ENCODE peak calls at places on chromosomes 12 and 14, in six cellular contexts. One of them, this sample, is unnamed.

GRCh38 chr12:52082026-52082667 is 2.6 kb downstream of the SMIM41 start:
- ATAC-seq in Panc1: no peak
- ATAC-seq in K562: no peak
- ATAC-seq in HCT116: no peak
- ATAC-seq in HepG2: peak; percentile 58
- ATAC-seq in upper lobe of left lung: peak; percentile 58
- ATAC-seq in this sample: peak; percentile 57

GRCh38 chr14:94599656-94600004 is 12.6 kb upstream of the SERPINA3 start:
- ATAC-seq in Panc1: no peak
- ATAC-seq in K562: no peak
- ATAC-seq in HCT116: peak; percentile 58
- ATAC-seq in HepG2: no peak
- ATAC-seq in upper lobe of left lung: peak; percentile 5
- ATAC-seq in this sample: no peak

GRCh38 chr14:82113710-82114109 is 580.1 kb upstream of the SEL1L start:
- ATAC-seq in Panc1: no peak
- ATAC-seq in K562: no peak
- ATAC-seq in HCT116: no peak
- ATAC-seq in HepG2: no peak
- ATAC-seq in upper lobe of left lung: no peak
- ATAC-seq in this sample: no peak

GRCh38 chr14:94173471-94173884 is 644 bp upstream of the PPP4R4 start:
- ATAC-seq in Panc1: peak; percentile 17
- ATAC-seq in K562: peak; percentile 27
- ATAC-seq in HCT116: no peak
- ATAC-seq in HepG2: peak; percentile 6
- ATAC-seq in upper lobe of left lung: no peak
- ATAC-seq in this sample: no peak

GRCh38 chr12:115129727-115130126 is 445.8 kb upstream of the TBX3 start:
- ATAC-seq in Panc1: no peak
- ATAC-seq in K562: no peak
- ATAC-seq in HCT116: no peak
- ATAC-seq in HepG2: peak; percentile 83
- ATAC-seq in upper lobe of left lung: no peak
- ATAC-seq in this sample: no peak

GRCh38 chr12:24839268-24839791 is 109.6 kb downstream of the BCAT1 start:
- ATAC-seq in Panc1: no peak
- ATAC-seq in K562: no peak
- ATAC-seq in HCT116: no peak
- ATAC-seq in HepG2: no peak
- ATAC-seq in upper lobe of left lung: peak; percentile 39
- ATAC-seq in this sample: no peak

GRCh38 chr12:124489915-124490583 is 77.4 kb downstream of the NCOR2 start:
- ATAC-seq in Panc1: no peak
- ATAC-seq in K562: no peak
- ATAC-seq in HCT116: no peak
- ATAC-seq in HepG2: no peak
- ATAC-seq in upper lobe of left lung: no peak
- ATAC-seq in this sample: no peak

GRCh38 chr12:107057071-107057834 is 36.1 kb downstream of the CRY1 start:
- ATAC-seq in Panc1: peak; percentile 85
- ATAC-seq in K562: no peak
- ATAC-seq in HCT116: no peak
- ATAC-seq in HepG2: no peak
- ATAC-seq in upper lobe of left lung: no peak
- ATAC-seq in this sample: no peak

GRCh38 chr14:99946652-99947489 is 118.4 kb upstream of the EVL start:
- ATAC-seq in Panc1: peak; percentile 86
- ATAC-seq in K562: peak; percentile 97
- ATAC-seq in HCT116: peak; percentile 85
- ATAC-seq in HepG2: peak; percentile 82
- ATAC-seq in upper lobe of left lung: peak; percentile 60
- ATAC-seq in this sample: no peak

GRCh38 chr12:53985900-53986685 is 1.1 kb downstream of the HOXC10 start:
- ATAC-seq in Panc1: no peak
- ATAC-seq in K562: no peak
- ATAC-seq in HCT116: no peak
- ATAC-seq in HepG2: no peak
- ATAC-seq in upper lobe of left lung: no peak
- ATAC-seq in this sample: no peak

GRCh38 chr12:107079172-107080011 is 14.0 kb downstream of the CRY1 start:
- ATAC-seq in Panc1: no peak
- ATAC-seq in K562: peak; percentile 88
- ATAC-seq in HCT116: peak; percentile 77
- ATAC-seq in HepG2: no peak
- ATAC-seq in upper lobe of left lung: no peak
- ATAC-seq in this sample: no peak

GRCh38 chr12:2794261-2794735 is 472 bp upstream of the FKBP4 start:
- ATAC-seq in Panc1: peak; percentile 47
- ATAC-seq in K562: no peak
- ATAC-seq in HCT116: peak; percentile 9
- ATAC-seq in HepG2: no peak
- ATAC-seq in upper lobe of left lung: peak; percentile 16
- ATAC-seq in this sample: peak; percentile 31

GRCh38 chr12:57089259-57090245 is 638 bp downstream of the NAB2 start:
- ATAC-seq in Panc1: no peak
- ATAC-seq in K562: peak; percentile 8
- ATAC-seq in HCT116: no peak
- ATAC-seq in HepG2: peak; percentile 6
- ATAC-seq in upper lobe of left lung: peak; percentile 0
- ATAC-seq in this sample: no peak

GRCh38 chr12:1920971-1921370 is 2.5 kb upstream of the CACNA2D4 start:
- ATAC-seq in Panc1: no peak
- ATAC-seq in K562: no peak
- ATAC-seq in HCT116: no peak
- ATAC-seq in HepG2: no peak
- ATAC-seq in upper lobe of left lung: no peak
- ATAC-seq in this sample: no peak

GRCh38 chr14:20386276-20386855 is 26.9 kb downstream of the TEP1 start:
- ATAC-seq in Panc1: no peak
- ATAC-seq in K562: no peak
- ATAC-seq in HCT116: no peak
- ATAC-seq in HepG2: no peak
- ATAC-seq in upper lobe of left lung: no peak
- ATAC-seq in this sample: no peak

GRCh38 chr12:124625867-124626675 is 58.7 kb upstream of the NCOR2 start:
- ATAC-seq in Panc1: peak; percentile 35
- ATAC-seq in K562: peak; percentile 80
- ATAC-seq in HCT116: peak; percentile 79
- ATAC-seq in HepG2: peak; percentile 39
- ATAC-seq in upper lobe of left lung: peak; percentile 90
- ATAC-seq in this sample: peak; percentile 91

GRCh38 chr12:110731479-110731878 is 11.2 kb downstream of the PPP1CC start:
- ATAC-seq in Panc1: no peak
- ATAC-seq in K562: no peak
- ATAC-seq in HCT116: no peak
- ATAC-seq in HepG2: no peak
- ATAC-seq in upper lobe of left lung: no peak
- ATAC-seq in this sample: no peak

GRCh38 chr12:70661762-70662161 is 24.5 kb upstream of the PTPRB start:
- ATAC-seq in Panc1: no peak
- ATAC-seq in K562: no peak
- ATAC-seq in HCT116: no peak
- ATAC-seq in HepG2: no peak
- ATAC-seq in upper lobe of left lung: no peak
- ATAC-seq in this sample: no peak

GRCh38 chr12:24795699-24796385 is 153.1 kb downstream of the BCAT1 start:
- ATAC-seq in Panc1: peak; percentile 53
- ATAC-seq in K562: no peak
- ATAC-seq in HCT116: no peak
- ATAC-seq in HepG2: no peak
- ATAC-seq in upper lobe of left lung: no peak
- ATAC-seq in this sample: no peak

GRCh38 chr14:68164723-68165122 is 345.1 kb downstream of the RAD51B start:
- ATAC-seq in Panc1: peak; percentile 63
- ATAC-seq in K562: no peak
- ATAC-seq in HCT116: no peak
- ATAC-seq in HepG2: peak; percentile 44
- ATAC-seq in upper lobe of left lung: no peak
- ATAC-seq in this sample: no peak

GRCh38 chr12:24950231-24950834 is 1.4 kb upstream of the BCAT1 start:
- ATAC-seq in Panc1: no peak
- ATAC-seq in K562: no peak
- ATAC-seq in HCT116: no peak
- ATAC-seq in HepG2: no peak
- ATAC-seq in upper lobe of left lung: no peak
- ATAC-seq in this sample: no peak

GRCh38 chr12:66555113-66555512 is 123.8 kb downstream of the GRIP1 start:
- ATAC-seq in Panc1: no peak
- ATAC-seq in K562: no peak
- ATAC-seq in HCT116: no peak
- ATAC-seq in HepG2: no peak
- ATAC-seq in upper lobe of left lung: no peak
- ATAC-seq in this sample: no peak

GRCh38 chr14:37623552-37623951 is 28.1 kb downstream of the TTC6 start:
- ATAC-seq in Panc1: no peak
- ATAC-seq in K562: no peak
- ATAC-seq in HCT116: no peak
- ATAC-seq in HepG2: no peak
- ATAC-seq in upper lobe of left lung: no peak
- ATAC-seq in this sample: no peak

GRCh38 chr12:28767836-28768348 is 381.2 kb upstream of the FAR2 start:
- ATAC-seq in Panc1: no peak
- ATAC-seq in K562: no peak
- ATAC-seq in HCT116: no peak
- ATAC-seq in HepG2: no peak
- ATAC-seq in upper lobe of left lung: no peak
- ATAC-seq in this sample: no peak

GRCh38 chr12:7093892-7094291 is 1.6 kb upstream of the C1R start:
- ATAC-seq in Panc1: no peak
- ATAC-seq in K562: no peak
- ATAC-seq in HCT116: no peak
- ATAC-seq in HepG2: no peak
- ATAC-seq in upper lobe of left lung: no peak
- ATAC-seq in this sample: no peak

GRCh38 chr12:68911197-68911718 is 21.7 kb downstream of the CPM start:
- ATAC-seq in Panc1: no peak
- ATAC-seq in K562: no peak
- ATAC-seq in HCT116: no peak
- ATAC-seq in HepG2: no peak
- ATAC-seq in upper lobe of left lung: no peak
- ATAC-seq in this sample: no peak

GRCh38 chr14:93009471-93010117 is 86.6 kb downstream of the CHGA start:
- ATAC-seq in Panc1: no peak
- ATAC-seq in K562: no peak
- ATAC-seq in HCT116: no peak
- ATAC-seq in HepG2: no peak
- ATAC-seq in upper lobe of left lung: no peak
- ATAC-seq in this sample: peak; percentile 55

GRCh38 chr12:123986374-123986920 is 13.4 kb downstream of the ZNF664 start:
- ATAC-seq in Panc1: no peak
- ATAC-seq in K562: no peak
- ATAC-seq in HCT116: no peak
- ATAC-seq in HepG2: no peak
- ATAC-seq in upper lobe of left lung: no peak
- ATAC-seq in this sample: no peak

GRCh38 chr14:59920378-59920683 is 387 bp downstream of the LRRC9 start:
- ATAC-seq in Panc1: no peak
- ATAC-seq in K562: no peak
- ATAC-seq in HCT116: no peak
- ATAC-seq in HepG2: no peak
- ATAC-seq in upper lobe of left lung: no peak
- ATAC-seq in this sample: no peak

GRCh38 chr14:59919582-59920377 is at the start of gene LRRC9:
- ATAC-seq in Panc1: no peak
- ATAC-seq in K562: peak; percentile 47
- ATAC-seq in HCT116: no peak
- ATAC-seq in HepG2: peak; percentile 92
- ATAC-seq in upper lobe of left lung: no peak
- ATAC-seq in this sample: no peak

GRCh38 chr14:59913187-59913586 is 6.8 kb upstream of the LRRC9 start:
- ATAC-seq in Panc1: no peak
- ATAC-seq in K562: no peak
- ATAC-seq in HCT116: no peak
- ATAC-seq in HepG2: no peak
- ATAC-seq in upper lobe of left lung: no peak
- ATAC-seq in this sample: no peak

DNA sequence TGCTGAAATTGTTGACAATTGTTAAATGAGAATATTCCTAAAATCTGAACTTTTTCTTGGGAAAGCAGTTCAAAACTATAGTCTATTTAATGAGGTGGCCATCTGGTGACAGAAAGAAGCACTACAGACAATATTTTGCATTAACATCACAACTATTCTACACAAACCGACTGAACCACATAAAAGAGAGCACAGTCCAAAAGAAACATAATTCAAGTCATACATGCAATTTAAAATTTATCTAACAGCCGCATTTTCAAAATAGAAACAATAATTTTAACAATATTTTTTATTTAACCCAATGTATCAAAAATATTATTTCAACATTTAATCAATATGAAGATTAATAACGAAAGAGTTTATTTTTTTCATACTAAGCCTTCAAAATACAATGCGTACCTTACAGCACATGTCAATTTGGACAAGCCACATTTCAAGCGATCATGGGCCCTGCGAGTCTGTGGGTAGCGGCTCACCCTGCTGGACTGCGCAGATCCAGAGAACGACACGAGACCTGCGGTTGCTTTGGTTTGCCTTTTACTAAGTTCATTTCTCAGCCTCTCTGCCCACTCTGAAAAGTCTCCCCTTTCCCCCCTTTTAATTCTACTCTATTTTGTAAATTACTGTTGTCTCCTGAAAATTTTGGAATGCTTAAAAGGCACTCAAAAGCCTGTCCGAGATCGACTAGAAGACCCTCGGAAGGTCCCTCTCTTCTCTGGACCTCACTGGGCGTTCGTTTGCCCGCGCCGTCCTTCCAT is 941 bp upstream of the LRRC9 start:
- ATAC-seq in Panc1: peak; percentile 74
- ATAC-seq in K562: peak; percentile 69
- ATAC-seq in HCT116: no peak
- ATAC-seq in HepG2: peak; percentile 82
- ATAC-seq in upper lobe of left lung: no peak
- ATAC-seq in this sample: no peak
- TF ChIP-seq CTCF in Panc1: peak; percentile 46
- TF ChIP-seq CTCF in K562: peak; percentile 27
- TF ChIP-seq CTCF in HCT116: peak; percentile 37
- TF ChIP-seq CTCF in HepG2: peak; percentile 45
- TF ChIP-seq CTCF in upper lobe of left lung: no peak
- TF ChIP-seq CTCF in this sample: no peak

GRCh38 chr12:32501835-32502333 is 102.5 kb downstream of the FGD4 start:
- ATAC-seq in Panc1: no peak
- ATAC-seq in K562: no peak
- ATAC-seq in HCT116: peak; percentile 38
- ATAC-seq in HepG2: peak; percentile 99
- ATAC-seq in upper lobe of left lung: peak; percentile 71
- ATAC-seq in this sample: peak; percentile 59
- TF ChIP-seq POLR2AphosphoS5 in Panc1: no peak
- TF ChIP-seq POLR2AphosphoS5 in K562: no peak
- TF ChIP-seq POLR2AphosphoS5 in HCT116: no peak
- TF ChIP-seq POLR2AphosphoS5 in HepG2: no peak
- TF ChIP-seq POLR2AphosphoS5 in upper lobe of left lung: no peak
- TF ChIP-seq POLR2AphosphoS5 in this sample: no peak

GRCh38 chr12:97283297-97283696 is 179.3 kb upstream of the RMST start:
- ATAC-seq in Panc1: no peak
- ATAC-seq in K562: peak; percentile 32
- ATAC-seq in HCT116: no peak
- ATAC-seq in HepG2: no peak
- ATAC-seq in upper lobe of left lung: no peak
- ATAC-seq in this sample: peak; percentile 22
- TF ChIP-seq CTCF in Panc1: peak; percentile 38
- TF ChIP-seq CTCF in K562: peak; percentile 40
- TF ChIP-seq CTCF in HCT116: peak; percentile 13
- TF ChIP-seq CTCF in HepG2: peak; percentile 45
- TF ChIP-seq CTCF in upper lobe of left lung: no peak
- TF ChIP-seq CTCF in this sample: no peak

GRCh38 chr14:23285530-23286019 is 357 bp downstream of the HOMEZ start:
- ATAC-seq in Panc1: peak; percentile 54
- ATAC-seq in K562: peak; percentile 47
- ATAC-seq in HCT116: peak; percentile 48
- ATAC-seq in HepG2: peak; percentile 68
- ATAC-seq in upper lobe of left lung: peak; percentile 23
- ATAC-seq in this sample: peak; percentile 8
- TF ChIP-seq POLR2AphosphoS5 in Panc1: no peak
- TF ChIP-seq POLR2AphosphoS5 in K562: no peak
- TF ChIP-seq POLR2AphosphoS5 in HCT116: no peak
- TF ChIP-seq POLR2AphosphoS5 in HepG2: no peak
- TF ChIP-seq POLR2AphosphoS5 in upper lobe of left lung: no peak
- TF ChIP-seq POLR2AphosphoS5 in this sample: no peak